ENCODE peak calls at places on chromosomes 2 and 18, in six cellular contexts. Y is SK-N-SH, G is HCT116, Z is HepG2, R is H1, B is GM12878. T is an unnamed sample.

GRCh38 chr18:24398515-24398914 is 891 bp upstream of the OSBPL1A start:
- DNase-seq in Z (no peak), G (peak), B (no peak), Y (no peak), R (no peak), T (no peak)

GRCh38 chr18:8339958-8340357 is 269.3 kb upstream of the RAB12 start:
- DNase-seq in B (no peak), Z (no peak), G (no peak), Y (no peak), R (no peak), T (no peak)

GRCh38 chr2:9552491-9553178 is 3.0 kb downstream of the ADAM17 start:
- DNase-seq in Y (no peak), R (no peak), Z (no peak), B (no peak), G (no peak), T (no peak)

GRCh38 chr2:85134255-85135065 is 1.3 kb downstream of the TCF7L1 start:
- DNase-seq in G (no peak), Y (peak), Z (no peak), R (peak), B (no peak), T (peak)

GRCh38 chr2:206424134-206424533 is 19.2 kb upstream of the ADAM23 start:
- DNase-seq in R (no peak), B (no peak), G (no peak), Y (no peak), Z (no peak), T (no peak)

GRCh38 chr18:27109403-27109802 is 75.7 kb downstream of the CHST9 start:
- DNase-seq in G (no peak), Z (no peak), B (no peak), Y (no peak), R (no peak), T (no peak)

GRCh38 chr2:11679491-11680130 is 9.6 kb upstream of the NTSR2 start:
- DNase-seq in G (no peak), Y (no peak), R (no peak), B (no peak), Z (no peak), T (no peak)

GRCh38 chr2:235390108-235390815 is 103.6 kb upstream of the AGAP1 start:
- DNase-seq in Z (no peak), G (no peak), Y (no peak), B (peak), R (no peak), T (no peak)

GRCh38 chr18:44458777-44459176 is 221.9 kb upstream of the SETBP1 start:
- DNase-seq in R (no peak), Z (no peak), B (no peak), Y (no peak), G (no peak), T (no peak)

GRCh38 chr2:223451-223850 is 40.4 kb downstream of the SH3YL1 start:
- DNase-seq in R (no peak), Z (no peak), B (no peak), Y (no peak), G (no peak), T (no peak)

GRCh38 chr2:237075749-237076599 is 9.7 kb upstream of the COPS8 start:
- DNase-seq in G (no peak), Z (peak), R (no peak), B (no peak), Y (no peak), T (no peak)

GRCh38 chr2:192228685-192229084 is 34.0 kb upstream of the TMEFF2 start:
- DNase-seq in R (no peak), B (no peak), Z (no peak), G (no peak), Y (no peak), T (no peak)

GRCh38 chr2:62343636-62344349 is 147.9 kb downstream of the B3GNT2 start:
- DNase-seq in R (no peak), Z (no peak), Y (no peak), G (no peak), B (no peak), T (no peak)

GRCh38 chr2:11026286-11026921 is 114.7 kb downstream of the KCNF1 start:
- DNase-seq in R (no peak), B (no peak), Z (no peak), Y (no peak), G (no peak), T (no peak)

GRCh38 chr2:219182331-219183150 is 4.5 kb downstream of the RETREG2 start:
- DNase-seq in B (no peak), G (no peak), Z (no peak), R (no peak), Y (no peak), T (no peak)

GRCh38 chr2:168156661-168157060 is 90.7 kb downstream of the STK39 start:
- DNase-seq in G (no peak), Y (peak), R (no peak), Z (no peak), B (no peak), T (no peak)

GRCh38 chr2:1499033-1499795 is 86.0 kb downstream of the TPO start:
- DNase-seq in G (no peak), B (no peak), Y (no peak), R (no peak), Z (no peak), T (no peak)

GRCh38 chr2:182593394-182593707 is 122.7 kb upstream of the DNAJC10 start:
- DNase-seq in Z (no peak), B (no peak), G (no peak), R (no peak), Y (no peak), T (no peak)

GRCh38 chr18:45662468-45662867 is 47.2 kb downstream of the SLC14A2 start:
- DNase-seq in B (no peak), Y (no peak), Z (no peak), G (no peak), R (no peak), T (no peak)
- TF ChIP-seq JUND in B (no peak), Y (no peak), Z (no peak), G (no peak), R (no peak), T (no peak)

DNA sequence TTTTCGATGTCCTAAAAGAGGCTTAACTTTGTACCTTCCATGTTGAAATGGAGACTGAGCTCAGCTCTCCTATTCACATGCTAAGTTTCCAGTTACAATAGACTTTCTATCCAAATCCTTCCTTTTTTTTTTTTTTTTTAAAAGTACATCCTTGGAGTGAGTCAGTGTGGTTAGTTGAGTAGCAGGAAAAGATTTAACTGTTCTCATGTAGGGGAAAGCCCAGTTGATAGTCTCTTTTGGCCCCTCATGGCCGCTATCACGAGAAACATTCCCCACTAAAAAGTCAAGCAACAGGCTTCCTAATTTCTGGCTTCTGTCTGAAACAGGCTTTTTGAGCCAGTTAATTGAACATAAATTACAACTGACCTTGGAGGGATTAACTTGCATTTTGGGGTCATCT is 161.3 kb downstream of the MEIS1 start:
- DNase-seq in Z (no peak), R (no peak), G (no peak), Y (no peak), B (no peak), T (no peak)
- TF ChIP-seq JUND in Z (no peak), R (no peak), G (no peak), Y (no peak), B (no peak), T (no peak)

GRCh38 chr2:25711641-25712369 is 38.4 kb upstream of the DTNB start:
- DNase-seq in Z (no peak), R (no peak), B (peak), G (no peak), Y (no peak), T (no peak)
- TF ChIP-seq JUND in Z (no peak), R (no peak), B (no peak), G (no peak), Y (no peak), T (no peak)

DNA sequence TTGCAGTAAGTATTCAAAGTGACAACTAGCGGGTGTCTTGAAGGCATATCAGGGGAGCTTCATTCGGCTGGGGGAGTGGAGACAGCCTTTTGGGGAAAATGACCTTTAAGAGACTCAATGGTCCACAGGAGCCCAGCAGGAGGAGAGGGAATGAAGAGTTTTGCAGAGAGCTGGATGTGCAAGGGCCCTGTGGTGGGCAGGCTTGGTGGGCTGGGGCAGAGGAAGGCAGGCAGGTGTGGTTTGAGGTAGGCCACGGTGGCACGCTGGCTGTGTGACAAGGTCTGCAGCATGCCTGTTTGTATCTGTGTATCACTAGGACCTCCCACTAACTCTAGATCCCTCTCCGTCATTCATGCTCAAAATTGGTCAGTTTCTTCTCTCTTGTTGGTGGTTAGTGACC is 53.7 kb downstream of the CD8B2 start:
- DNase-seq in R (no peak), Y (no peak), Z (no peak), B (no peak), G (no peak), T (no peak)
- TF ChIP-seq JUND in R (no peak), Y (no peak), Z (no peak), B (no peak), G (no peak), T (no peak)

GRCh38 chr2:20668871-20669475 is 2.0 kb downstream of the GDF7 start:
- DNase-seq in Z (no peak), R (no peak), Y (peak), B (no peak), G (no peak), T (no peak)
- TF ChIP-seq JUND in Z (no peak), R (no peak), Y (no peak), B (no peak), G (no peak), T (no peak)

GRCh38 chr2:19947184-19947940 is 42.5 kb downstream of the WDR35 start:
- DNase-seq in G (no peak), Y (no peak), B (no peak), R (no peak), Z (no peak), T (no peak)
- TF ChIP-seq JUND in G (no peak), Y (no peak), B (no peak), R (no peak), Z (no peak), T (no peak)

GRCh38 chr2:96326564-96326963 is 1.4 kb downstream of the ITPRIPL1 start:
- DNase-seq in G (no peak), Z (no peak), R (no peak), Y (no peak), B (no peak), T (no peak)

GRCh38 chr2:96323849-96324248 is 1.3 kb upstream of the ITPRIPL1 start:
- DNase-seq in R (no peak), Y (no peak), B (no peak), G (no peak), Z (no peak), T (no peak)

GRCh38 chr2:96325884-96326255 is 753 bp downstream of the ITPRIPL1 start:
- DNase-seq in Z (no peak), G (no peak), R (no peak), B (no peak), Y (peak), T (no peak)

GRCh38 chr2:96324716-96325037 is 440 bp upstream of the ITPRIPL1 start:
- DNase-seq in B (no peak), Y (no peak), R (no peak), Z (no peak), G (no peak), T (no peak)

DNA sequence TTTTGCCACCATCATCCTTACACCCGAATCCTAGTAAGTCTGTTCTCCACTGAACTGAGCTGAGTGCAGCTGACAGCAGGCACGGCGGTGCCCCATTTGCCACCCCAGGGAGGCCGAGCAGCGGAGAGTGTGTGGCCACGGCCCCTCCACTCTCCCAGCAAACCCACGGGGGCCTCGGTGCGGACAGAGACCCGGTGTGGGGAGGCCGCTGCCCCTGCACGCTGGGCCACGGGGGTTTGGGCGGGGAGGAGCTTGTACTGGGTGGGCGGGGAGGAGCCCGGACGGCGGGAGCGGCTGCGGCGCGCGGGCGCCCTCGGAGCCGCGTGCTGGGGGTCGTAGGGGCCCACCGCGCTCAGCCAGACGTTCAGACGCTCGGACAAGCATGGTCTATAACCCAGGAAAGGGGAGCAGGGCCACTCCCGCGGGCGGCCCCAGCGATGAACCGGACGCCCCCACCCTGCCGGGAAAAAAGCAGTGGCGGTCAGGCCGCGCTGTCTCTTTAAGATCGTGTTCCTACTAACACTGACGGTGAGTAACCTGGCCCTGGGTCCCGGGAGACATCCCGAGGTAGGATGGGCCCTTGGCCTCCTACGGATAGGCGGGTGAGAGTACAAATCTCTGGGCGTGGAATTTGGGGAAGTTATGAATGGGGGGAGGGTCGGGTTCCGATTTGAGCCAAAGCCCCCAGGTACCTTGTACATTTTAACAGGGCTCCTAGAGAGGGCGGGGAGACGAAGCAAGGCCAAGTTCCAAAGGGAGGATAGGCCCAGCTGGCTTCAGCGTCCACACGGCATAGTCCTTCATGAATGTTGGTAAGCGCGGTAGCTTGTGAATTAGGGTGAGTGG is at the start of gene ITPRIPL1:
- DNase-seq in B (no peak), Z (peak), G (no peak), R (peak), Y (peak), T (no peak)
- TF ChIP-seq JUND in B (no peak), Z (no peak), G (no peak), R (no peak), Y (no peak), T (no peak)

DNA sequence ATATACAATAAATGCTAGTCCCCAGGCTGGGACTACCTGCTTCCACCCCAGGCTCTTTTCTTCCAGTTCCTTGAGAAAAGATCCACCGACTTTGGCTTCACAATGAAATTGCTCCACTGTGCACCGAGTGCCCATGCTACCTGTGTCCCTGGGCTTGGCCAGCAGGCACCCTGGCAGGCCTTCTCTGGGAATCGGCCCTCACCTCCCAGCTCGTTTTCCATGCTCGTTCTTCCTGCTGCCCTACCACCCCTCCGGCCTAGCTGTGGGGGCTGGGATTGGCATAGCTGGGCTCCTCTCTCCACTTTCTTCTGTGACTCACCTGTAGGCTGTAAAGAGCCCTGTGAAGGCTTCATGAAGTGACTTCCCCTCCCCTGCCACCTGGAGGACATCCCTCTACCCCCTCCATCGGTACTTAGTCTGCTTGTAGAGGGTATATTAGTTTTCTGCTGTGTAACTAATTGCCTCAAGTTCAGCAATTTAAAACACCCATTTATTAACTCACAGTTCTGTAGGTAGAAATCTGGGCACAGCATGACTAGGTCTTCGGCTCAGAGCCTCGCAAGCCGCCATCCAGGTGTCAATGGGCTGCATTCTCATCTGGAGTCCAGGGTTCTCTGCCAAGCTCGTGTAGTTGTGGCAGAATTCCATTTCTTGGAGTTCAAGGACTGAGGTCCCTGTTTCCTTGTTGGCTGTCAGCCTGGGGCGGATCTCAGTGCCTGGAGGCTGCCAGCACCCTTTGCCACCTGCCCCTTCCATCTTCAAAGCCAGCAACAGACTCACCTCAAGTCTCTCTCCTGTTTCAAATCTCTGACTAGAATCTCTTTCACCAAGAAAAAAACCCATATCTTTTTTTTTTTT is 57.6 kb downstream of the DPYSL5 start:
- DNase-seq in Z (no peak), G (no peak), R (no peak), Y (no peak), B (no peak), T (no peak)
- TF ChIP-seq JUND in Z (no peak), G (no peak), R (no peak), Y (no peak), B (no peak), T (no peak)

GRCh38 chr18:57533399-57533884 is 53.1 kb downstream of the FECH start:
- DNase-seq in B (no peak), Z (peak), Y (peak), R (peak), G (no peak), T (no peak)
- TF ChIP-seq JUND in B (no peak), Z (no peak), Y (no peak), R (no peak), G (no peak), T (no peak)

GRCh38 chr2:224751996-224752698 is 36.0 kb upstream of the CCDC195 start:
- DNase-seq in Y (no peak), R (no peak), Z (no peak), G (no peak), B (no peak), T (no peak)
- TF ChIP-seq JUND in Y (no peak), R (no peak), Z (no peak), G (no peak), B (no peak), T (no peak)